ENCODE peak calls at places on chromosomes 1 and 21, in ten cellular contexts. A, G, U, B, O, E, W, P, X and S are unnamed samples.

GRCh38 chr1:24289937-24290595 is 29.1 kb upstream of the GRHL3 start:
- DNase-seq in A (peak), G (peak), U (peak), B (peak), O (no peak), E (no peak), W (no peak), P (no peak), X (no peak), S (peak)

GRCh38 chr1:63497577-63497976 is 25.4 kb downstream of the ITGB3BP start:
- DNase-seq in A (no peak), G (no peak), U (no peak), B (no peak), O (no peak), E (no peak), W (no peak), P (no peak), X (no peak), S (no peak)

GRCh38 chr1:174818951-174819350 is 180.8 kb upstream of the CACYBP start:
- DNase-seq in A (no peak), G (no peak), U (peak), B (no peak), O (no peak), E (peak), W (no peak), P (no peak), X (no peak), S (peak)

GRCh38 chr1:17250601-17251000 is 1.7 kb downstream of the PADI3 start:
- DNase-seq in A (no peak), G (peak), U (peak), B (no peak), O (no peak), E (no peak), W (no peak), P (no peak), X (no peak), S (no peak)

GRCh38 chr1:76336951-76337371 is 262.4 kb downstream of the ST6GALNAC3 start:
- DNase-seq in A (peak), G (peak), U (peak), B (peak), O (peak), E (no peak), W (no peak), P (no peak), X (no peak), S (peak)

GRCh38 chr1:9376430-9376829 is 83.7 kb downstream of the SPSB1 start:
- DNase-seq in A (no peak), G (no peak), U (no peak), B (no peak), O (no peak), E (no peak), W (no peak), P (no peak), X (no peak), S (no peak)

GRCh38 chr1:44407430-44408180 is 2.5 kb downstream of the RNF220 start:
- DNase-seq in A (peak), G (no peak), U (no peak), B (no peak), O (no peak), E (no peak), W (peak), P (no peak), X (no peak), S (no peak)

GRCh38 chr1:113042336-113043143 is 30.5 kb upstream of the LRIG2 start:
- DNase-seq in A (peak), G (peak), U (peak), B (peak), O (no peak), E (no peak), W (peak), P (peak), X (no peak), S (peak)

GRCh38 chr1:48869116-48869893 is 92.6 kb upstream of the BEND5 start:
- DNase-seq in A (no peak), G (no peak), U (no peak), B (no peak), O (no peak), E (no peak), W (no peak), P (peak), X (no peak), S (no peak)

GRCh38 chr1:2155147-2155598 is 39.4 kb downstream of the FAAP20 start:
- DNase-seq in A (no peak), G (no peak), U (no peak), B (no peak), O (no peak), E (no peak), W (no peak), P (no peak), X (no peak), S (no peak)

GRCh38 chr1:154219511-154219910 is 1.2 kb upstream of the UBAP2L start:
- DNase-seq in A (peak), G (peak), U (no peak), B (peak), O (no peak), E (no peak), W (no peak), P (peak), X (no peak), S (no peak)

GRCh38 chr1:42003433-42003832 is 84.7 kb upstream of the HIVEP3 start:
- DNase-seq in A (no peak), G (peak), U (peak), B (peak), O (no peak), E (no peak), W (no peak), P (no peak), X (no peak), S (no peak)

GRCh38 chr1:202274611-202275010 is 67.1 kb downstream of the UBE2T start:
- DNase-seq in A (no peak), G (peak), U (no peak), B (no peak), O (no peak), E (peak), W (peak), P (peak), X (peak), S (peak)

GRCh38 chr1:21099034-21099868 is 77.4 kb downstream of the EIF4G3 start:
- DNase-seq in A (no peak), G (no peak), U (no peak), B (no peak), O (no peak), E (no peak), W (no peak), P (no peak), X (no peak), S (peak)

GRCh38 chr21:15517394-15517793 is 212.4 kb upstream of the USP25 start:
- DNase-seq in A (no peak), G (no peak), U (no peak), B (no peak), O (no peak), E (no peak), W (no peak), P (no peak), X (no peak), S (no peak)

GRCh38 chr1:101165944-101166343 is 70.9 kb upstream of the S1PR1 start:
- DNase-seq in A (no peak), G (no peak), U (no peak), B (no peak), O (no peak), E (no peak), W (no peak), P (no peak), X (no peak), S (peak)

GRCh38 chr1:43522776-43523480 is 7.8 kb upstream of the PTPRF start:
- DNase-seq in A (no peak), G (peak), U (no peak), B (no peak), O (no peak), E (no peak), W (no peak), P (no peak), X (no peak), S (peak)

GRCh38 chr1:243495032-243495431 is 239.2 kb downstream of the SDCCAG8 start:
- DNase-seq in A (no peak), G (no peak), U (no peak), B (no peak), O (no peak), E (no peak), W (no peak), P (no peak), X (no peak), S (no peak)

GRCh38 chr1:5390497-5390896 is 601.7 kb downstream of the NPHP4 start:
- DNase-seq in A (no peak), G (no peak), U (no peak), B (no peak), O (no peak), E (no peak), W (no peak), P (no peak), X (no peak), S (no peak)

GRCh38 chr1:235127774-235128452 is 724 bp downstream of the TOMM20 start:
- DNase-seq in A (peak), G (no peak), U (no peak), B (no peak), O (no peak), E (no peak), W (peak), P (peak), X (no peak), S (peak)

GRCh38 chr1:45003741-45004140 is 7.4 kb downstream of the HECTD3 start:
- DNase-seq in A (no peak), G (no peak), U (no peak), B (no peak), O (no peak), E (no peak), W (no peak), P (no peak), X (no peak), S (no peak)

GRCh38 chr1:189662190-189662589 is 815.5 kb downstream of the BRINP3 start:
- DNase-seq in A (no peak), G (no peak), U (no peak), B (no peak), O (no peak), E (no peak), W (no peak), P (no peak), X (no peak), S (no peak)

GRCh38 chr1:6245086-6245868 is 1.3 kb downstream of the HES3 start:
- DNase-seq in A (peak), G (peak), U (peak), B (peak), O (no peak), E (peak), W (peak), P (peak), X (peak), S (peak)

GRCh38 chr1:184576822-184577790 is 177.6 kb downstream of the EDEM3 start:
- DNase-seq in A (no peak), G (no peak), U (no peak), B (peak), O (no peak), E (no peak), W (no peak), P (no peak), X (no peak), S (no peak)

GRCh38 chr1:121519042-121519755 is 334.4 kb downstream of the SRGAP2C start:
- DNase-seq in A (peak), G (peak), U (peak), B (peak), O (peak), E (peak), W (peak), P (peak), X (peak), S (peak)

GRCh38 chr1:113870778-113871177 is 734 bp downstream of the PTPN22 start:
- DNase-seq in A (no peak), G (no peak), U (no peak), B (no peak), O (no peak), E (no peak), W (no peak), P (no peak), X (no peak), S (no peak)

GRCh38 chr1:226616636-226617035 is 68.1 kb downstream of the STUM start:
- DNase-seq in A (no peak), G (no peak), U (no peak), B (no peak), O (no peak), E (no peak), W (no peak), P (no peak), X (no peak), S (no peak)

GRCh38 chr1:15626269-15626668 is 9.0 kb downstream of the DDI2 start:
- DNase-seq in A (no peak), G (no peak), U (no peak), B (no peak), O (no peak), E (no peak), W (no peak), P (no peak), X (no peak), S (no peak)

GRCh38 chr1:157955269-157955668 is 38.2 kb upstream of the KIRREL1 start:
- DNase-seq in A (no peak), G (no peak), U (no peak), B (no peak), O (no peak), E (no peak), W (no peak), P (no peak), X (no peak), S (no peak)

GRCh38 chr1:154436433-154436832 is 31.3 kb downstream of the IL6R start:
- DNase-seq in A (no peak), G (no peak), U (no peak), B (no peak), O (no peak), E (no peak), W (no peak), P (no peak), X (no peak), S (no peak)

GRCh38 chr1:91707114-91707889 is 178.6 kb downstream of the TGFBR3 start:
- DNase-seq in A (no peak), G (no peak), U (no peak), B (no peak), O (no peak), E (no peak), W (no peak), P (no peak), X (no peak), S (no peak)

GRCh38 chr1:222284466-222284865 is 263.4 kb downstream of the HHIPL2 start:
- DNase-seq in A (no peak), G (no peak), U (no peak), B (no peak), O (no peak), E (no peak), W (no peak), P (no peak), X (no peak), S (no peak)

GRCh38 chr1:37036667-37037053 is 2.3 kb upstream of the GRIK3 start:
- DNase-seq in A (peak), G (no peak), U (no peak), B (no peak), O (no peak), E (no peak), W (no peak), P (no peak), X (no peak), S (no peak)